ENCODE peak calls at places on chromosomes 7 and 10, in four cellular contexts. One of them, this sample, is unnamed.

GRCh38 chr10:113029055-113029440 is 79.0 kb downstream of the TCF7L2 start:
- DNase-seq in body of pancreas: no peak
- DNase-seq in prostate gland: no peak
- DNase-seq in Peyer's patch: no peak
- DNase-seq in this sample: no peak

GRCh38 chr7:23396222-23396621 is 74.1 kb downstream of the IGF2BP3 start:
- DNase-seq in prostate gland: no peak
- DNase-seq in Peyer's patch: no peak
- DNase-seq in body of pancreas: no peak
- DNase-seq in this sample: no peak

GRCh38 chr10:46270086-46270811 is 16.5 kb upstream of the ANTXRL start:
- DNase-seq in body of pancreas: no peak
- DNase-seq in prostate gland: no peak
- DNase-seq in Peyer's patch: no peak
- DNase-seq in this sample: no peak

GRCh38 chr10:49415846-49416245 is 20.0 kb upstream of the DRGX start:
- DNase-seq in Peyer's patch: no peak
- DNase-seq in prostate gland: no peak
- DNase-seq in body of pancreas: no peak
- DNase-seq in this sample: no peak

GRCh38 chr7:86574006-86574405 is 69.7 kb upstream of the GRM3 start:
- DNase-seq in body of pancreas: no peak
- DNase-seq in Peyer's patch: peak; percentile 23
- DNase-seq in prostate gland: no peak
- DNase-seq in this sample: peak; percentile 14

GRCh38 chr7:121073463-121074099 is 85.1 kb downstream of the CPED1 start:
- DNase-seq in body of pancreas: no peak
- DNase-seq in Peyer's patch: no peak
- DNase-seq in prostate gland: no peak
- DNase-seq in this sample: no peak

GRCh38 chr10:68342909-68343516 is 10.3 kb upstream of the PBLD start:
- DNase-seq in Peyer's patch: no peak
- DNase-seq in body of pancreas: no peak
- DNase-seq in prostate gland: no peak
- DNase-seq in this sample: no peak

GRCh38 chr7:46581276-46581675 is 660.2 kb upstream of the IGFBP3 start:
- DNase-seq in Peyer's patch: no peak
- DNase-seq in prostate gland: no peak
- DNase-seq in body of pancreas: no peak
- DNase-seq in this sample: no peak

GRCh38 chr7:13007331-13007730 is 319.9 kb downstream of the ARL4A start:
- DNase-seq in body of pancreas: no peak
- DNase-seq in Peyer's patch: no peak
- DNase-seq in prostate gland: no peak
- DNase-seq in this sample: no peak

GRCh38 chr10:13054844-13055243 is 45.1 kb upstream of the OPTN start:
- DNase-seq in prostate gland: no peak
- DNase-seq in Peyer's patch: no peak
- DNase-seq in body of pancreas: no peak
- DNase-seq in this sample: no peak
- H3K4me1 ChIP-seq in prostate gland: no peaks in the 10 kb centered on the region
- H3K4me1 ChIP-seq in Peyer's patch: no peaks in the 10 kb centered on the region
- H3K4me1 ChIP-seq in body of pancreas: no peaks in the 10 kb centered on the region
- H3K4me1 ChIP-seq in this sample: no peaks in the 10 kb centered on the region

GRCh38 chr7:153021542-153021941 is 262.0 kb downstream of the ACTR3B start:
- DNase-seq in Peyer's patch: no peak
- DNase-seq in prostate gland: no peak
- DNase-seq in body of pancreas: no peak
- DNase-seq in this sample: no peak
- TF ChIP-seq POLR2A in Peyer's patch: no peak
- TF ChIP-seq POLR2A in prostate gland: no peak
- TF ChIP-seq POLR2A in body of pancreas: no peak
- TF ChIP-seq POLR2A in this sample: no peak

GRCh38 chr10:107425844-107426553 is 261.5 kb upstream of the SORCS1 start:
- DNase-seq in body of pancreas: no peak
- DNase-seq in prostate gland: no peak
- DNase-seq in Peyer's patch: peak; percentile 50
- DNase-seq in this sample: no peak
- H3K4me3 ChIP-seq in body of pancreas: no peak overlapping the region
- H3K4me3 ChIP-seq in prostate gland: no peak overlapping the region
- H3K4me3 ChIP-seq in Peyer's patch: no peak overlapping the region
- H3K4me3 ChIP-seq in this sample: no peak overlapping the region

DNA sequence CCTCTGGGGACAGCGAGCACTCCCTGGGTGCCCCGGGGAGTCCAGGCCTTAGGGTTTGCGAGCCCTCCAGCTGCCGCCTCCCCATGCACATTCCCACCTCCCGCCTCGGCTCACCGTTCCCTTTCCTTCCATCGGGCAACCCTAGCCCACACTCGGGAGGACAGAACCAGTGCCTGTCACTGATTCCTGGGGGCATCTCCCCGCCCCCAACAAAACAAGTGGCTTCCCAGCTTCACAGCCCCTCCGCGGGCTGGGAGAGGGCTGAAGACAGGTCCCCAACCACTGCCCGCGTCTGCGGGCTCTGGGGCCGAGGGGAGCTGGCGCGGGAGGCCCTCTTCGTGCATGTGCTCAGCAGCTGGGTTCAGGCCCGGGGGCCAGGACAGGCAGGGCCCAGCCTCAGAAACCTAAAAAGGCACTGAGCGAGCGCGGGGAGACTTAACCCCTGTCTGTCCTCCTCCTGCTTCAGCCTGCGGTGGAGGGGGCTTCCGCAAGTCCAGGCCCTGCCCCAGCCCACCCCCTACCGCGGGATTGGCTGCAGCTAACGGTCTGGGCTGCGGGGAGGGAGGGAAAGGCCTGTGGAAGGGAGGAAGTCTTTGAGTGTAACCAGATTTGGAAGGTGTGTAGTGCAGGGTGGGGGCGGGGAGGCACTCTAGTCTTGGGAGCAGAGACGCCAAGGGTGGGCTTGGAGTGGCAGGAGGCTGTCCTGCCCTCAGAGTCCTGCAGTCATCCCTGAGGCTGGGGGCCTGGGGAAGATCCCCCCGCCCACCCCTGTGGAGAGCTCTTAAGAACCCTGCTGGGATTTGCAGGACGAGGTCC is 1.2 kb downstream of the FLNC start:
- DNase-seq in prostate gland: no peak
- DNase-seq in Peyer's patch: no peak
- DNase-seq in body of pancreas: no peak
- DNase-seq in this sample: no peak
- H3K4me1 ChIP-seq in prostate gland: no peaks in the 10 kb centered on the region
- H3K4me1 ChIP-seq in Peyer's patch: peaks cover 23% of the 10 kb centered on the region
- H3K4me1 ChIP-seq in body of pancreas: peaks cover 16% of the 10 kb centered on the region
- H3K4me1 ChIP-seq in this sample: peaks cover 29% of the 10 kb centered on the region

GRCh38 chr7:3725660-3726059 is 424.6 kb downstream of the SDK1 start:
- DNase-seq in body of pancreas: no peak
- DNase-seq in prostate gland: no peak
- DNase-seq in Peyer's patch: no peak
- DNase-seq in this sample: no peak
- TF ChIP-seq POLR2A in body of pancreas: no peak
- TF ChIP-seq POLR2A in prostate gland: no peak
- TF ChIP-seq POLR2A in Peyer's patch: no peak
- TF ChIP-seq POLR2A in this sample: no peak

GRCh38 chr10:91035650-91036292 is 114.9 kb upstream of the ANKRD1 start:
- DNase-seq in Peyer's patch: no peak
- DNase-seq in body of pancreas: no peak
- DNase-seq in prostate gland: no peak
- DNase-seq in this sample: no peak

GRCh38 chr10:91033536-91033935 is 112.6 kb upstream of the ANKRD1 start:
- DNase-seq in prostate gland: no peak
- DNase-seq in Peyer's patch: no peak
- DNase-seq in body of pancreas: no peak
- DNase-seq in this sample: no peak

GRCh38 chr10:91034494-91035157 is 113.7 kb upstream of the ANKRD1 start:
- DNase-seq in body of pancreas: peak; percentile 63
- DNase-seq in prostate gland: peak; percentile 42
- DNase-seq in Peyer's patch: peak; percentile 60
- DNase-seq in this sample: peak; percentile 67

GRCh38 chr10:91034042-91034441 is 113.2 kb upstream of the ANKRD1 start:
- DNase-seq in prostate gland: no peak
- DNase-seq in body of pancreas: no peak
- DNase-seq in Peyer's patch: no peak
- DNase-seq in this sample: no peak

GRCh38 chr10:91032614-91033248 is 111.8 kb upstream of the ANKRD1 start:
- DNase-seq in prostate gland: no peak
- DNase-seq in Peyer's patch: no peak
- DNase-seq in body of pancreas: peak; percentile 49
- DNase-seq in this sample: peak; percentile 38
- H3K4me3 ChIP-seq in prostate gland: no peak overlapping the region
- H3K4me3 ChIP-seq in Peyer's patch: no peak overlapping the region
- H3K4me3 ChIP-seq in body of pancreas: no peak overlapping the region
- H3K4me3 ChIP-seq in this sample: no peak overlapping the region

GRCh38 chr10:96906864-96907263 is 74.8 kb downstream of the LCOR start:
- DNase-seq in prostate gland: no peak
- DNase-seq in Peyer's patch: no peak
- DNase-seq in body of pancreas: no peak
- DNase-seq in this sample: no peak
- H3K4me1 ChIP-seq in prostate gland: peaks cover 3% of the 10 kb centered on the region
- H3K4me1 ChIP-seq in Peyer's patch: no peaks in the 10 kb centered on the region
- H3K4me1 ChIP-seq in body of pancreas: peaks cover 45% of the 10 kb centered on the region
- H3K4me1 ChIP-seq in this sample: peaks cover 19% of the 10 kb centered on the region

GRCh38 chr7:44112231-44112996 is 8.3 kb downstream of the AEBP1 start:
- DNase-seq in prostate gland: no peak
- DNase-seq in Peyer's patch: no peak
- DNase-seq in body of pancreas: no peak
- DNase-seq in this sample: no peak
- TF ChIP-seq POLR2A in prostate gland: no peak
- TF ChIP-seq POLR2A in Peyer's patch: no peak
- TF ChIP-seq POLR2A in body of pancreas: no peak
- TF ChIP-seq POLR2A in this sample: no peak

This sample was measured in testis.